ENCODE peak calls at places on chromosomes 6 and 20, in five cellular contexts. O is CD8-positive, alpha-beta T cell; N is stomach; V is mucosa of descending colon; Y is left lung. P is an unnamed sample. For H3K4me1, the result is how much of the 10 kb centered on the place peaks cover.

GRCh38 chr6:80329496-80329895 is 223.0 kb downstream of the BCKDHB start:
- DNase-seq in O (no peak), N (no peak), V (no peak), Y (no peak), P (no peak)

GRCh38 chr6:37173573-37174195 is 3.7 kb downstream of the PIM1 start:
- DNase-seq in O (no peak), N (no peak), V (no peak), Y (no peak), P (no peak)

GRCh38 chr6:37239950-37240713 is 17.4 kb upstream of the TBC1D22B start:
- DNase-seq in O (peak), N (peak), V (peak), Y (peak), P (peak)

GRCh38 chr6:111992851-111993250 is 61.1 kb upstream of the CCN6 start:
- DNase-seq in O (peak), N (no peak), V (no peak), Y (no peak), P (no peak)

GRCh38 chr20:1171461-1172093 is 13.2 kb downstream of the TMEM74B start:
- DNase-seq in O (no peak), N (no peak), V (no peak), Y (no peak), P (no peak)

GRCh38 chr20:45218133-45218532 is 3.0 kb upstream of the SEMG2 start:
- DNase-seq in O (no peak), N (no peak), V (no peak), Y (no peak), P (no peak)

GRCh38 chr6:8278562-8278961 is 156.8 kb downstream of the SLC35B3 start:
- DNase-seq in O (no peak), N (no peak), V (no peak), Y (no peak), P (no peak)

GRCh38 chr6:140069576-140069975 is 695.1 kb upstream of the CITED2 start:
- DNase-seq in O (no peak), N (no peak), V (no peak), Y (no peak), P (no peak)

GRCh38 chr20:43988867-43989266 is 74.2 kb downstream of the TOX2 start:
- DNase-seq in O (no peak), N (no peak), V (no peak), Y (no peak), P (no peak)

GRCh38 chr6:149190228-149190831 is 127.2 kb upstream of the TAB2 start:
- DNase-seq in O (no peak), N (peak), V (peak), Y (peak), P (peak)

GRCh38 chr6:106974337-106974998 is at the start of gene CD24:
- DNase-seq in O (no peak), N (peak), V (peak), Y (no peak), P (peak)

GRCh38 chr20:20019123-20019522 is 2.0 kb downstream of the NAA20 start:
- DNase-seq in O (no peak), N (peak), V (no peak), Y (no peak), P (no peak)

GRCh38 chr6:128807577-128807976 is 75.4 kb upstream of the LAMA2 start:
- DNase-seq in O (no peak), N (no peak), V (no peak), Y (no peak), P (no peak)

GRCh38 chr20:37935435-37935834 is 32.5 kb downstream of the VSTM2L start:
- DNase-seq in O (no peak), N (no peak), V (no peak), Y (no peak), P (peak)

GRCh38 chr6:150273457-150274309 is 95.1 kb upstream of the IYD start:
- DNase-seq in O (no peak), N (no peak), V (no peak), Y (no peak), P (no peak)

GRCh38 chr6:33178755-33179475 is 13.4 kb downstream of the COL11A2 start:
- DNase-seq in O (no peak), N (no peak), V (peak), Y (no peak), P (no peak)

GRCh38 chr6:33175436-33176069 is 16.7 kb downstream of the COL11A2 start:
- DNase-seq in O (no peak), N (no peak), V (peak), Y (no peak), P (no peak)

GRCh38 chr6:33176906-33177305 is 15.4 kb downstream of the COL11A2 start:
- DNase-seq in O (no peak), N (no peak), V (no peak), Y (no peak), P (no peak)

GRCh38 chr6:33174784-33175183 is 17.5 kb downstream of the COL11A2 start:
- DNase-seq in O (no peak), N (no peak), V (no peak), Y (no peak), P (no peak)

DNA sequence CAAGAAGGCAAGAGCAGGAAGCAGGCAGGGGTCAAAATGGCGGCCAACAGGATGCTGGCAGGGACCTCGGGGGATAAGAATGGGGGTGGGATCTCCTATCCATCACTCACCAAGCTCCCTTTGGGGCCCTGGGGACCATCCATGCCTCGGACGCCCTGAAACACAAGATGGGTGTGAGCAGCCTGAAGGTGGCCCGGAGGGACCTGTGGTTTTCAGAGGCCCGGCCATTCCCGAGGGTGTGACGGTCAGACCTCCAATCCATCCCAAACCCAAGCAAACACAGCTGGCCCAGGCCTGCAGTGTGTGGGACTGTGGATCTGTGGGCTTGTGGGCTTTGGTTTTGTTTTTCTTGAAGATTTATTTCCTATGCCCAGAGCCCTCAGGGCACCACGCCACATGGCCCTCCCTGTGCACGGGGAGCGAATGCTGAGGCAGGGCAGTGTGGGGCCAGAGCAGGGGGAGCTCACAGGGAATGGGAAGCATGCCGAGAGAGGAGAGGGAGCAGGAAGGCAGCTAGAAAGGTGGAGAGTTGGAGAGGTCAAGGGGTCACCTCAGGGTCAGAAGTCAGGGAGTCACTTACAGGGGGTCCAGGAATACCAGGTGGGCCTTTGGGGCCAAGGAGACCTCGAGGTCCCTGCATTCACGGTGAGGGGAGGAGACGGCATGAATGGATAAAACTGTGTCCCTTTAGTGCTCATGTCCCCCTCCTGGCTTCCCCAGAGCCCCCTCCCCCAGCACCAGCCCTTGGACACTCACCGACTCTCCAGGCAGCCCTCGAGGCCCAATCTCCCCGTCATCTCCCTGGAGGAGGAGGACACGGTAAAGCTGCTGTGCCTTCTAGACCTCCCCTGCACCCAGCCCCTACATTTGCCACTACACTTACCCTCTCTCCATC is 14.5 kb downstream of the COL11A2 start:
- DNase-seq in O (no peak), N (no peak), V (peak), Y (no peak), P (no peak)
- H3K4me1 ChIP-seq in O (under half), N (under half), V (under half), Y (under half), P (under half)

GRCh38 chr6:142887534-142887933 is 57.4 kb downstream of the HIVEP2 start:
- DNase-seq in O (no peak), N (no peak), V (no peak), Y (no peak), P (no peak)
- H3K4me3 ChIP-seq in O (no peak), N (no peak), V (no peak), Y (no peak), P (no peak)

GRCh38 chr6:125157280-125157679 is 3.7 kb downstream of the TPD52L1 start:
- DNase-seq in O (no peak), N (no peak), V (no peak), Y (no peak), P (no peak)
- TF ChIP-seq CTCF in O (no peak), N (no peak), V (no peak), Y (no peak), P (no peak)

GRCh38 chr20:25310921-25311728 is 63.2 kb downstream of the PYGB start:
- DNase-seq in O (no peak), N (peak), V (peak), Y (peak), P (no peak)
- H3K4me1 ChIP-seq in O (under half), N (under half), V (under half), Y (under half), P (under half)

GRCh38 chr6:15420959-15421438 is 175.1 kb downstream of the JARID2 start:
- DNase-seq in O (no peak), N (no peak), V (no peak), Y (no peak), P (no peak)
- H3K4me3 ChIP-seq in O (no peak), N (no peak), V (no peak), Y (no peak), P (no peak)

GRCh38 chr6:33851959-33852358 is 48.2 kb upstream of the MLN start:
- DNase-seq in O (no peak), N (no peak), V (no peak), Y (no peak), P (no peak)
- TF ChIP-seq CTCF in O (no peak), N (peak), V (peak), Y (peak), P (no peak)

GRCh38 chr6:10951675-10952282 is 64.9 kb downstream of the SYCP2L start:
- DNase-seq in O (no peak), N (no peak), V (no peak), Y (peak), P (no peak)
- H3K4me1 ChIP-seq in O (under half), N (under half), V (under half), Y (under half), P (under half)

GRCh38 chr6:101909376-101909775 is 515.9 kb downstream of the GRIK2 start:
- DNase-seq in O (no peak), N (no peak), V (no peak), Y (no peak), P (no peak)

GRCh38 chr6:101912266-101912665 is 518.8 kb downstream of the GRIK2 start:
- DNase-seq in O (no peak), N (no peak), V (no peak), Y (no peak), P (no peak)

GRCh38 chr6:101907356-101908217 is 514.1 kb downstream of the GRIK2 start:
- DNase-seq in O (no peak), N (no peak), V (no peak), Y (no peak), P (no peak)
- H3K4me3 ChIP-seq in O (no peak), N (no peak), V (no peak), Y (no peak), P (no peak)

GRCh38 chr20:23243791-23244190 is 106.8 kb upstream of the NXT1 start:
- DNase-seq in O (no peak), N (no peak), V (no peak), Y (no peak), P (no peak)

GRCh38 chr20:23242556-23243180 is 107.9 kb upstream of the NXT1 start:
- DNase-seq in O (no peak), N (no peak), V (no peak), Y (no peak), P (no peak)

GRCh38 chr20:23245553-23246128 is 105.0 kb upstream of the NXT1 start:
- DNase-seq in O (no peak), N (peak), V (peak), Y (peak), P (no peak)

GRCh38 chr20:23244916-23245552 is 105.6 kb upstream of the NXT1 start:
- DNase-seq in O (no peak), N (no peak), V (no peak), Y (no peak), P (no peak)

GRCh38 chr20:23244207-23244915 is 106.2 kb upstream of the NXT1 start:
- DNase-seq in O (no peak), N (no peak), V (peak), Y (no peak), P (no peak)
- TF ChIP-seq CTCF in O (no peak), N (no peak), V (no peak), Y (no peak), P (no peak)

GRCh38 chr20:23331951-23332350 is 18.6 kb upstream of the NXT1 start:
- DNase-seq in O (no peak), N (no peak), V (no peak), Y (no peak), P (no peak)
- H3K4me1 ChIP-seq in O (under half), N (under half), V (under half), Y (under half), P (under half)

P was measured in pancreas.